ENCODE peak calls at places on chromosomes 4 and X, in eight cellular contexts. Q is heart left ventricle, I is GM06990, E is heart right ventricle, P is right atrium auricular region, N is mucosa of descending colon, B is lower lobe of right lung, A is cardiac fibroblast. Z is an unnamed sample.

GRCh38 chr4:39718366-39719323 is 20.7 kb downstream of the UBE2K start:
- DNase-seq in Q (no peak), I (no peak), E (no peak), P (peak), N (no peak), B (no peak), A (no peak), Z (no peak)

GRCh38 chrX:12685541-12685940 is 105.7 kb upstream of the PRPS2 start:
- DNase-seq in Q (no peak), I (no peak), E (no peak), P (no peak), N (no peak), B (no peak), A (peak), Z (no peak)

GRCh38 chr4:80787306-80787705 is 243.2 kb upstream of the BMP3 start:
- DNase-seq in Q (no peak), I (no peak), E (no peak), P (no peak), N (no peak), B (no peak), A (no peak), Z (no peak)

GRCh38 chrX:130725519-130725918 is 177.5 kb downstream of the ENOX2 start:
- DNase-seq in Q (no peak), I (no peak), E (no peak), P (no peak), N (no peak), B (no peak), A (no peak), Z (no peak)

GRCh38 chrX:1392376-1393130 is 640 bp upstream of the SLC25A6 start:
- DNase-seq in Q (peak), I (no peak), E (peak), P (no peak), N (peak), B (no peak), A (peak), Z (no peak)

GRCh38 chr4:65623509-65623908 is 46.8 kb downstream of the EPHA5 start:
- DNase-seq in Q (no peak), I (no peak), E (no peak), P (no peak), N (no peak), B (no peak), A (peak), Z (no peak)

GRCh38 chr4:4752576-4753401 is 106.7 kb upstream of the MSX1 start:
- DNase-seq in Q (no peak), I (no peak), E (no peak), P (no peak), N (no peak), B (no peak), A (no peak), Z (no peak)

GRCh38 chr4:107922486-107923473 is 8.6 kb upstream of the CYP2U1 start:
- DNase-seq in Q (no peak), I (no peak), E (no peak), P (no peak), N (no peak), B (no peak), A (peak), Z (no peak)

GRCh38 chr4:165461176-165461835 is 82.5 kb downstream of the CPE start:
- DNase-seq in Q (peak), I (no peak), E (peak), P (peak), N (no peak), B (no peak), A (peak), Z (no peak)

GRCh38 chr4:5784960-5785611 is 74.1 kb downstream of the EVC start:
- DNase-seq in Q (peak), I (no peak), E (no peak), P (peak), N (no peak), B (no peak), A (peak), Z (no peak)
- TF ChIP-seq CTCF in Q (no peak), I (no peak), E (no peak), P (no peak), N (no peak), B (no peak), A (no peak), Z (no peak)

GRCh38 chrX:116198235-116198634 is 27.7 kb downstream of the AGTR2 start:
- DNase-seq in Q (no peak), I (no peak), E (no peak), P (no peak), N (no peak), B (no peak), A (no peak), Z (no peak)

GRCh38 chrX:116194649-116195048 is 24.1 kb downstream of the AGTR2 start:
- DNase-seq in Q (no peak), I (no peak), E (no peak), P (no peak), N (no peak), B (no peak), A (no peak), Z (no peak)

GRCh38 chrX:116198810-116199209 is 28.3 kb downstream of the AGTR2 start:
- DNase-seq in Q (no peak), I (no peak), E (no peak), P (no peak), N (no peak), B (no peak), A (no peak), Z (no peak)
- TF ChIP-seq CTCF in Q (no peak), I (peak), E (no peak), P (no peak), N (no peak), B (no peak), A (no peak), Z (no peak)

GRCh38 chr4:187903700-187904099 is 91.9 kb upstream of the ZFP42 start:
- DNase-seq in Q (no peak), I (no peak), E (no peak), P (no peak), N (no peak), B (no peak), A (no peak), Z (no peak)
- TF ChIP-seq CTCF in Q (no peak), I (no peak), E (no peak), P (no peak), N (no peak), B (no peak), A (no peak), Z (no peak)

GRCh38 chrX:97692575-97692974 is 808.9 kb downstream of the RPA4 start:
- DNase-seq in Q (no peak), I (no peak), E (no peak), P (no peak), N (no peak), B (no peak), A (no peak), Z (no peak)
- TF ChIP-seq CTCF in Q (no peak), I (peak), E (no peak), P (no peak), N (no peak), B (no peak), A (no peak), Z (no peak)

DNA sequence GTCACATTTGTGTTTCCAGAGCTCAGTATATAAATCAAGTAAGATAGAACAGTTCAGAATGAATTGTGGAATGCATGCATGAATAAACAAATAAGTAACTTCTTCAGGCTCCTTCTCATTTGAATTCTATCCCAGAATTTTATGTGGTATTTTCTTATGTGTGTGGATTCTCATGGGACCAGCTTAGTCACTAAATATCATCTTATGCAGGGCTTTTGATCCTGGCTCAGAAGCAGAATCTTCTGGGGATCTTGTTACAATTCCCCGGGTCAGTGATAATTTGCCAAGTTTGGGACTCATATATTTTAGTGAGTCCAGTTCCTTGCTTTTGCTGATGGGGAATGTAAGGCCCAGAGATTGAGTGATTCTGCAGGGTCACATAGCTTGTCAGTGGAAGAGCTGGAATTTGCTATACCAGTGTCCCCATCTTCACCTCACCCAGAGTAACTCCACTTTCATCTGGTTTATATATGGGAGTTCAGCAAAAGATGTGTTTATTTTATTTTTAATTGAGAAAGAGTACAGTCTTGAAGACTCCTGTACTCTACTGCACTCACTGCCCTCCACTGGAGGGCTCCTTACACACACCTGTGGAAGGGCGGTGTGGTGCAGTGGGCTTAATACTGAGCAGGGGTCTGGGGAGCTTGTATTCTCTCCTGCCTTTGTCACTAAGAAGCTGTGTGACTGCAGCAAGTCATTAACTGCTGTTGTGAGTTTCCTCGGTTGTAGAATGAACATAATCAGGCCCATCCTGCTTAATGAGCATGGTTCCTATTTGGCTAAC is 198.2 kb upstream of the CXorf66 start:
- DNase-seq in Q (no peak), I (no peak), E (no peak), P (no peak), N (no peak), B (no peak), A (peak), Z (no peak)
- TF ChIP-seq CTCF in Q (no peak), I (no peak), E (no peak), P (no peak), N (no peak), B (no peak), A (no peak), Z (no peak)

GRCh38 chr4:110347805-110348204 is 128.2 kb upstream of the ENPEP start:
- DNase-seq in Q (no peak), I (no peak), E (no peak), P (no peak), N (no peak), B (no peak), A (no peak), Z (no peak)

GRCh38 chr4:110348711-110349383 is 127.1 kb upstream of the ENPEP start:
- DNase-seq in Q (no peak), I (no peak), E (no peak), P (no peak), N (no peak), B (no peak), A (no peak), Z (no peak)

GRCh38 chr4:110344165-110344564 is 131.8 kb upstream of the ENPEP start:
- DNase-seq in Q (no peak), I (no peak), E (no peak), P (no peak), N (peak), B (no peak), A (peak), Z (no peak)
- TF ChIP-seq CTCF in Q (peak), I (peak), E (peak), P (no peak), N (no peak), B (peak), A (no peak), Z (no peak)

DNA sequence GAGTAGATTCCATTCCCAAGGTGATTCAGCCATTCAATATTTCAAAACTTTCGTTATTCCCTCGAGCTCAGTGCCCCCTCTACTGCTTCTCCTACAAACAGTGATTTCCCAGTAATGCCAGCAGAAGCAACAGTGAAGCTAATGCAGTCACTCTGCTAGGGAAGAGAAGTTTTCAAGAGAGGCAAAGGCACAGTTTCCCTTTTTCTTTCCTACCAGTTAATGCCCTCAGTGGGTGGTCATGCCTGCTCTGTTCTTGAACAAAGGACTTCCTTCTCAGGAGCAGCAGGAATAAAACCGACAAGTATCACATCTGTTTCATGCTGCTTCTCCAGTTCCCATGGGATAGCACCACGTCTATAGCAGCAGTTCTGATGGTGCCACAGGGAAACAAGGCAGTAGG is 317.2 kb downstream of the TENM3 start:
- DNase-seq in Q (no peak), I (no peak), E (no peak), P (no peak), N (no peak), B (no peak), A (peak), Z (no peak)
- TF ChIP-seq CTCF in Q (no peak), I (no peak), E (no peak), P (no peak), N (no peak), B (no peak), A (no peak), Z (no peak)

Z was measured in activated B cell treated with CpG ODN at 0.5 μM for 24 hours.